ENCODE peak calls at places on chromosomes 7 and 10, in eight cellular contexts. U is A549, A is HepG2, N is HCT116, K is GM12878, F is H1, C is SK-N-SH, V is K562. J is an unnamed sample.

GRCh38 chr10:68153473-68154210 is 44.4 kb downstream of the MYPN start:
- DNase-seq in C (peak), V (no peak), F (peak), U (peak), A (peak), K (no peak), N (peak), J (peak)

GRCh38 chr10:125756196-125756595 is 19.4 kb downstream of the MMP21 start:
- DNase-seq in K (no peak), V (no peak), C (no peak), F (no peak), A (no peak), U (no peak), N (no peak), J (no peak)

GRCh38 chr10:130423455-130424305 is 287.5 kb downstream of the GLRX3 start:
- DNase-seq in U (no peak), F (no peak), K (no peak), C (no peak), N (no peak), A (no peak), V (no peak), J (no peak)

GRCh38 chr10:124671486-124672075 is 72.6 kb downstream of the FAM53B start:
- DNase-seq in N (peak), C (peak), F (no peak), K (no peak), V (peak), A (peak), U (peak), J (no peak)

GRCh38 chr10:32348297-32349198 is 1.6 kb upstream of the EPC1 start:
- DNase-seq in C (peak), A (no peak), N (no peak), F (no peak), V (peak), K (no peak), U (no peak), J (no peak)

GRCh38 chr10:119415536-119416527 is 126.7 kb downstream of the RGS10 start:
- DNase-seq in C (no peak), A (no peak), K (no peak), F (no peak), N (no peak), V (no peak), U (no peak), J (no peak)

GRCh38 chr10:10831085-10831484 is 186.6 kb upstream of the CELF2 start:
- DNase-seq in V (no peak), A (no peak), U (no peak), K (no peak), N (no peak), C (no peak), F (no peak), J (peak)

GRCh38 chr10:95469676-95470075 is 91.5 kb downstream of the SORBS1 start:
- DNase-seq in A (no peak), U (no peak), F (no peak), C (no peak), N (no peak), V (peak), K (no peak), J (no peak)

GRCh38 chr10:72086466-72087391 is 1.6 kb downstream of the SPOCK2 start:
- DNase-seq in U (no peak), F (peak), C (no peak), A (peak), N (no peak), V (no peak), K (no peak), J (peak)

GRCh38 chr10:7659560-7659959 is 7.2 kb downstream of the ITIH5 start:
- DNase-seq in K (no peak), U (no peak), F (no peak), V (no peak), N (no peak), A (no peak), C (no peak), J (no peak)

GRCh38 chr10:97687785-97688781 is 1.0 kb upstream of the AVPI1 start:
- DNase-seq in K (no peak), A (peak), F (no peak), C (no peak), V (peak), U (peak), N (no peak), J (peak)

GRCh38 chr10:90579602-90580242 is 278.1 kb downstream of the HTR7 start:
- DNase-seq in V (no peak), U (peak), N (peak), K (no peak), F (peak), A (peak), C (no peak), J (peak)

GRCh38 chr10:96390460-96390864 is 31.7 kb upstream of the OPALIN start:
- DNase-seq in K (no peak), V (no peak), U (no peak), A (no peak), N (no peak), F (no peak), C (no peak), J (no peak)

GRCh38 chr7:102284891-102285540 is 1.7 kb upstream of the SH2B2 start:
- DNase-seq in F (no peak), C (peak), A (no peak), N (no peak), U (no peak), K (no peak), V (peak), J (no peak)

GRCh38 chr10:49273626-49274025 is 25.3 kb upstream of the C10orf71 start:
- DNase-seq in N (no peak), V (no peak), U (no peak), K (no peak), C (no peak), F (no peak), A (no peak), J (no peak)

GRCh38 chr10:47303105-47303504 is 3.1 kb downstream of the GDF10 start:
- DNase-seq in U (no peak), C (no peak), F (no peak), V (no peak), A (no peak), N (no peak), K (no peak), J (no peak)

GRCh38 chr7:66502230-66503035 is 126.2 kb upstream of the KCTD7 start:
- DNase-seq in F (no peak), C (peak), V (peak), U (no peak), K (no peak), A (peak), N (no peak), J (no peak)

GRCh38 chr7:104836976-104837375 is 177.0 kb upstream of the KMT2E start:
- DNase-seq in N (no peak), C (no peak), F (no peak), U (no peak), V (no peak), K (no peak), A (no peak), J (no peak)

GRCh38 chr7:11450246-11450645 is 381.8 kb downstream of the THSD7A start:
- DNase-seq in U (no peak), F (no peak), V (no peak), N (no peak), A (no peak), C (no peak), K (no peak), J (no peak)

GRCh38 chr10:44935201-44935960 is 24.2 kb upstream of the RASSF4 start:
- DNase-seq in A (peak), U (peak), F (no peak), N (no peak), K (no peak), V (no peak), C (no peak), J (peak)

GRCh38 chr7:80725181-80725611 is 86.8 kb downstream of the CD36 start:
- DNase-seq in A (no peak), K (no peak), N (no peak), U (no peak), F (no peak), V (no peak), C (no peak), J (no peak)

GRCh38 chr10:43925793-43926192 is 277.1 kb upstream of the ZNF32 start:
- DNase-seq in N (no peak), V (no peak), K (no peak), F (no peak), U (no peak), C (no peak), A (no peak), J (no peak)

GRCh38 chr10:43229208-43230061 is 37.4 kb downstream of the RASGEF1A start:
- DNase-seq in U (peak), F (no peak), K (no peak), A (no peak), N (no peak), C (peak), V (no peak), J (no peak)

GRCh38 chr10:125026036-125026931 is 84.4 kb downstream of the ZRANB1 start:
- DNase-seq in F (no peak), A (no peak), U (no peak), C (no peak), V (no peak), N (no peak), K (no peak), J (no peak)

GRCh38 chr7:112630565-112630964 is 149.8 kb downstream of the LSMEM1 start:
- DNase-seq in V (no peak), U (peak), K (no peak), C (no peak), A (no peak), N (no peak), F (no peak), J (peak)

GRCh38 chr7:1040790-1041189 is 3.6 kb upstream of the GPR146 start:
- DNase-seq in C (peak), A (peak), V (peak), F (no peak), N (no peak), U (no peak), K (no peak), J (peak)
- TF ChIP-seq RAD21 in C (no peak), A (no peak), V (no peak), F (no peak), N (no peak), U (no peak), K (no peak), J (no peak)

GRCh38 chr7:2516194-2516555 is 3.4 kb upstream of the LFNG start:
- DNase-seq in K (no peak), N (no peak), F (no peak), V (no peak), C (no peak), U (peak), A (no peak), J (no peak)

GRCh38 chr7:2515424-2516193 is 4.0 kb upstream of the LFNG start:
- DNase-seq in F (no peak), A (no peak), N (no peak), K (no peak), U (no peak), C (no peak), V (no peak), J (no peak)

GRCh38 chr7:2518101-2518500 is 1.5 kb upstream of the LFNG start:
- DNase-seq in A (no peak), F (no peak), N (no peak), K (no peak), C (no peak), U (no peak), V (no peak), J (no peak)

GRCh38 chr7:2517678-2518077 is 1.9 kb upstream of the LFNG start:
- DNase-seq in K (no peak), U (no peak), V (no peak), F (no peak), N (no peak), C (no peak), A (no peak), J (peak)

DNA sequence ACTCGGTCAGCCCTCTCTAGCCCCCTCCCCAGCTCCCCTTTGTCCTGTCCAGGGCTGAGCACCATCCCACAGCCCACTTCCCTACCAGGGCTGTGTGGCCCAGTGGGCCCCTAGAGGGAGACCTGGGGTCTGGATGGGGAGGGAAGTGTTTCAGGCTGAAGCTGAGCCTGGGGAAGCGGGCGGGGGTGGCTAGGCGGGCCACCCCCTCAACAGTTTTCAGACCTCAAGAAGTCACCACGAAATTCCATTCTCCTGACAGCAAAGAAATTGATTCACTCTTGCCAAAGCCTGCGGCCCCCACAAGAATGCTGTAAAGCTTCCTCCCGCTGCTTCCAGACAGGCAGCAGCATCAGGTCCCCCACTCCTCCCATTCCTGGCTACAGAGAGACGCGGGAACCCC is 2.6 kb upstream of the LFNG start:
- DNase-seq in A (no peak), K (no peak), C (no peak), F (no peak), V (no peak), U (no peak), N (no peak), J (peak)
- TF ChIP-seq RAD21 in A (no peak), K (no peak), C (no peak), F (no peak), V (no peak), U (no peak), N (no peak), J (no peak)

DNA sequence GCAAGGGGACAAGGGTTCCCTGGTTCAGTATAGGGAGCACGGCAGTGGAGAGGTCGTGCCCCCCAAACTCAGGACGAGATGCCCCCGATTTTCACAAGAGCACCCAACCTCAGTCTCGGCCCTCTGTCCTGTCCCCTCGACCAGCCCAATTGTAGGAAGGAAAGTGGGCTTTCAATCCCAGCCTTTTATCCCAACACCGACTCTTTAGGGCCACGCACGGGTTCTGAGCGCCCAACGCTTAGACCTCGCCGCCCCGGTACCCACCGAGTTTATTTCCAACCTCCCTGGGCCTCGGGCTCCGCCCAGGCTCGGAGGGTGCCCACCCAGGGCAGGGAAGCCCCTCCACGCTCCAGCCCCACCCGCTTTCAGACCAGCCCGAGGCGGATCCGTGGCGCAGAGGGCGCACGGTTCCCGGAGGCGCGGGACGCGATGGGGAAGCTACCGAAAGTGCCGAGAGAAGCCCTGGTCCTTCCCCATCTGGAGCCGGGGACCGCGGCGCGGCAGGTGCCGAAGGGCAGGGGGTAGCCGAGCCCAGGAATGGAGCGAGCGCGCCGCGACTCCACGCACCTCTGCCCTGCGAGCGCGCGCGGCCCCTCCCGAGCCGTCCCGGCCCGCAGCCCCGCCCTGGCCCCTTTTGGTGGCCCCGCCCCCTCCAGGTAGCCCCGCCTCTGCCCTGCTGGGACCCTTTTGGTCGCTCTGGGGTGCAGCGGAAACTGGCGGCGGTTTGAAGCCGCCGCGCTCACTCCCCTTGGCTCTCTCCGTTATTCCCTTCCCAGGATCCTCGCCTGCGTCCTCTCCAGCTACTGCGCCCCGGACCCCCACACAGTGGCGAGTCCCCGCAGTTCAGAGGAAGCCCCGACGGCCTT is 20.4 kb downstream of the GRID2IP start:
- DNase-seq in A (no peak), N (no peak), C (peak), V (peak), F (no peak), K (no peak), U (no peak), J (no peak)
- TF ChIP-seq RAD21 in A (no peak), N (no peak), C (no peak), V (no peak), F (no peak), K (no peak), U (no peak), J (no peak)

GRCh38 chr7:36707922-36708321 is 16.4 kb downstream of the AOAH start:
- DNase-seq in C (no peak), V (no peak), A (no peak), U (no peak), K (no peak), N (no peak), F (no peak), J (no peak)
- TF ChIP-seq RAD21 in C (no peak), V (no peak), A (no peak), U (no peak), K (no peak), N (no peak), F (no peak), J (no peak)

DNA sequence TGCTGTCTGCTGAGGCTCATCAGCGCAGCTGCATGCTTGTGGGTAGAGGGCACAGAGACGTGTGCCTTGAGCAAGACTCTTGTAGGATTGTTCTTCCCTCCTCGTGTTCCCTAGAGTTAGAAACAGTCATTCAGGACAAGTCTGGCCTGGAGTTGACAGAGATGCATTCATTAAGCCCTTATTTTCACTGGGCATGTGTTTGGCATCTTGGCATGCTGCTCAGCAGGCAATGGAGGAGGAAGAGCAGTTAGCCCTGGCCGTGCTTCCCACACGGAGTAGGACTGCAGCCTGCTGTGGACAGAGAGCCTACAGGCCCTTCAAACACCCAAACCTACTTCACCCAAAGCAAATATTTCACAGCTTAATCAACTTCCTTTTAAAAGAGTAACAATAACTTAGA is 73.0 kb upstream of the GJD4 start:
- DNase-seq in K (no peak), U (no peak), A (no peak), F (no peak), V (no peak), N (no peak), C (no peak), J (no peak)
- TF ChIP-seq RAD21 in K (no peak), U (no peak), A (no peak), F (no peak), V (no peak), N (no peak), C (no peak), J (no peak)

GRCh38 chr10:133312769-133313145 is 4.0 kb downstream of the ZNF511 start:
- DNase-seq in K (no peak), A (no peak), V (no peak), C (no peak), N (no peak), F (no peak), U (no peak), J (no peak)
- TF ChIP-seq RAD21 in K (no peak), A (no peak), V (no peak), C (no peak), N (no peak), F (no peak), U (no peak), J (no peak)

DNA sequence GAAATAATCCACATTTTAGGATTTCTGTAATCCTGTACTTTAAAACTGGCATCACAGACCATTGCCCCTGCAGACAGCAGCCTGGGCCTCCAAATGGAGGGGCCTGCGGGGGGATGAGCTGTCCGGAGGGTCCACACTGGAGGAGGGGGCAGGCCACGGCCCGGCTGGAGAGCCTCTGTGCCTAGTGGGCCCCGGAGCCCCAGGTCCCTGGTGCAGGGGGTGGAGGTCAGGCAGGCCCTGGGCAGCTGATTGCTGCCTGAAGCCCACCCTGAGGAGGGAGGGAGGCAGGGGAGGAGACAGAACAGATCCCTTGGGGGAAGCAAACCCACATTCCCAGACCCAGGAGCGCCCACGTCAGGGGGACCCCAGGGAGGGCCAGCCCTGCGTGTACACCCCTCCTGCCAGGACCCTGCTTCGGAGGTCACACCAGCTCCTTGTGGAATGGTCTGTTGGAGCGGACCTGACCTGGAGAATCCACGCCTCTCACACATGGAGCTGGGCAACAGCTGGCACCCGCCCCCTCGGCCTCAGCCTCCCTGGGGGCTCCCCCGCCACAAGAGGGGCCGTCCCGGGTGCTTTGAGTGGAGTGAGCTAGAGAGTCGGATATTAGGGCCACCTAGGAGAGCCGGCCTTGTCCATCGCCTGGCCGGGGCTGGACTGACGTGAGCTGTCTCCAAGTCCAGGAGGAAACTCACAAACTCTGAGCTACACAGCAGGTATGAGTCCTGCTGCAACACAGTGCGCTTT is 12.2 kb upstream of the FAM20C start:
- DNase-seq in U (no peak), A (no peak), F (no peak), V (no peak), C (no peak), K (no peak), N (no peak), J (no peak)
- TF ChIP-seq RAD21 in U (no peak), A (no peak), F (no peak), V (no peak), C (no peak), K (no peak), N (no peak), J (no peak)

GRCh38 chr7:126203185-126203584 is 1049.6 kb downstream of the GRM8 start:
- DNase-seq in N (no peak), V (no peak), K (no peak), U (no peak), C (peak), A (no peak), F (no peak), J (no peak)

DNA sequence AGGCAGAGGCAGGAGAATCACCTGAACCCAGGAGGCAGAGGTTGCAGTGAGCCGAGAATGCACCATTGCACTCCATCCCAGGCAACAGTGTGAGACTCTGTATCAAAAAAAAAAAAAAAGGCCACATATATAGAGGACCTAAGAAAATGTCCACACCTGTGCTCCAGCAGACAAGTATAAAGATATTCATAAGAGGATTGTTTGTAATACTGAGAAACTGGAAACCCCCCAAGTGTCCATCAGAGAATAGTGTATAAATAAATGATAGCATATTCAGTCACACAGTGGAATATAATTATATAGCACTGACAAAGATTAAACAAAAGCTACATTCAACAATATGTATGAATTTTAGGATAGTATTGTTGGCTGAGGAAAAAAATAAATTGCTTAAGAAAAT is 1050.6 kb downstream of the GRM8 start:
- DNase-seq in U (no peak), F (no peak), N (no peak), A (no peak), V (no peak), C (no peak), K (no peak), J (no peak)
- TF ChIP-seq RAD21 in U (no peak), F (no peak), N (no peak), A (no peak), V (no peak), C (no peak), K (no peak), J (no peak)

GRCh38 chr10:3631709-3632330 is 153.2 kb downstream of the KLF6 start:
- DNase-seq in F (no peak), K (no peak), N (no peak), U (no peak), V (no peak), C (no peak), A (no peak), J (peak)
- TF ChIP-seq RAD21 in F (no peak), K (no peak), N (no peak), U (no peak), V (no peak), C (no peak), A (no peak), J (no peak)

J was measured in IMR-90.